ENCODE peak calls at places on chromosomes 13 and 19, in six cellular contexts. One of them, this sample, is unnamed.

GRCh38 chr13:49185264-49185663 is 34.9 kb upstream of the MLNR start:
- DNase-seq in HepG2: no peak
- DNase-seq in A549: peak
- DNase-seq in IMR-90: peak
- DNase-seq in K562: no peak
- DNase-seq in SK-N-SH: no peak
- DNase-seq in this sample: no peak

GRCh38 chr13:95479706-95480105 is 72.8 kb upstream of the CLDN10 start:
- DNase-seq in HepG2: no peak
- DNase-seq in A549: no peak
- DNase-seq in IMR-90: no peak
- DNase-seq in K562: no peak
- DNase-seq in SK-N-SH: no peak
- DNase-seq in this sample: no peak

GRCh38 chr19:55550321-55550650 is 4.9 kb upstream of the SBK3 start:
- DNase-seq in HepG2: no peak
- DNase-seq in A549: no peak
- DNase-seq in IMR-90: no peak
- DNase-seq in K562: no peak
- DNase-seq in SK-N-SH: no peak
- DNase-seq in this sample: no peak

GRCh38 chr13:36059366-36059765 is 71.8 kb downstream of the DCLK1 start:
- DNase-seq in HepG2: no peak
- DNase-seq in A549: no peak
- DNase-seq in IMR-90: no peak
- DNase-seq in K562: no peak
- DNase-seq in SK-N-SH: no peak
- DNase-seq in this sample: no peak

GRCh38 chr13:58955546-58956385 is 1208.0 kb downstream of the DIAPH3 start:
- DNase-seq in HepG2: no peak
- DNase-seq in A549: no peak
- DNase-seq in IMR-90: no peak
- DNase-seq in K562: no peak
- DNase-seq in SK-N-SH: no peak
- DNase-seq in this sample: no peak

GRCh38 chr19:11984986-11985385 is 20.1 kb downstream of the ZNF763 start:
- DNase-seq in HepG2: peak
- DNase-seq in A549: no peak
- DNase-seq in IMR-90: no peak
- DNase-seq in K562: peak
- DNase-seq in SK-N-SH: peak
- DNase-seq in this sample: no peak

GRCh38 chr13:73870036-73870741 is 264.0 kb downstream of the KLF12 start:
- DNase-seq in HepG2: no peak
- DNase-seq in A549: no peak
- DNase-seq in IMR-90: peak
- DNase-seq in K562: no peak
- DNase-seq in SK-N-SH: no peak
- DNase-seq in this sample: no peak

GRCh38 chr13:68897331-68897730 is 1210.3 kb upstream of the ATXN8OS start:
- DNase-seq in HepG2: no peak
- DNase-seq in A549: no peak
- DNase-seq in IMR-90: no peak
- DNase-seq in K562: no peak
- DNase-seq in SK-N-SH: no peak
- DNase-seq in this sample: no peak

GRCh38 chr13:23558675-23559536 is 11.3 kb upstream of the TNFRSF19 start:
- DNase-seq in HepG2: peak
- DNase-seq in A549: peak
- DNase-seq in IMR-90: peak
- DNase-seq in K562: no peak
- DNase-seq in SK-N-SH: peak
- DNase-seq in this sample: peak

GRCh38 chr13:24618219-24618955 is 61.8 kb upstream of the ATP12A start:
- DNase-seq in HepG2: no peak
- DNase-seq in A549: no peak
- DNase-seq in IMR-90: no peak
- DNase-seq in K562: no peak
- DNase-seq in SK-N-SH: no peak
- DNase-seq in this sample: no peak

GRCh38 chr13:37011002-37011401 is 10.4 kb downstream of the EXOSC8 start:
- DNase-seq in HepG2: no peak
- DNase-seq in A549: no peak
- DNase-seq in IMR-90: peak
- DNase-seq in K562: no peak
- DNase-seq in SK-N-SH: no peak
- DNase-seq in this sample: no peak

GRCh38 chr19:18781885-18782527 is 9.1 kb downstream of the COMP start:
- DNase-seq in HepG2: no peak
- DNase-seq in A549: no peak
- DNase-seq in IMR-90: no peak
- DNase-seq in K562: no peak
- DNase-seq in SK-N-SH: no peak
- DNase-seq in this sample: no peak

GRCh38 chr13:113205428-113205931 is 3.0 kb downstream of the PCID2 start:
- DNase-seq in HepG2: no peak
- DNase-seq in A549: no peak
- DNase-seq in IMR-90: peak
- DNase-seq in K562: no peak
- DNase-seq in SK-N-SH: no peak
- DNase-seq in this sample: no peak

GRCh38 chr19:5048727-5049553 is 80.0 kb downstream of the KDM4B start:
- DNase-seq in HepG2: no peak
- DNase-seq in A549: peak
- DNase-seq in IMR-90: peak
- DNase-seq in K562: no peak
- DNase-seq in SK-N-SH: peak
- DNase-seq in this sample: no peak

GRCh38 chr13:92575782-92576181 is 650.8 kb upstream of the GPC6 start:
- DNase-seq in HepG2: no peak
- DNase-seq in A549: no peak
- DNase-seq in IMR-90: no peak
- DNase-seq in K562: no peak
- DNase-seq in SK-N-SH: no peak
- DNase-seq in this sample: no peak

GRCh38 chr19:19529783-19530422 is 1.2 kb downstream of the YJEFN3 start:
- DNase-seq in HepG2: no peak
- DNase-seq in A549: no peak
- DNase-seq in IMR-90: no peak
- DNase-seq in K562: no peak
- DNase-seq in SK-N-SH: no peak
- DNase-seq in this sample: no peak

GRCh38 chr19:5166262-5166661 is 174.3 kb downstream of the PTPRS start:
- DNase-seq in HepG2: peak
- DNase-seq in A549: peak
- DNase-seq in IMR-90: peak
- DNase-seq in K562: no peak
- DNase-seq in SK-N-SH: no peak
- DNase-seq in this sample: no peak

GRCh38 chr13:44884076-44884729 is 105.1 kb downstream of the NUFIP1 start:
- DNase-seq in HepG2: no peak
- DNase-seq in A549: no peak
- DNase-seq in IMR-90: peak
- DNase-seq in K562: no peak
- DNase-seq in SK-N-SH: no peak
- DNase-seq in this sample: no peak

GRCh38 chr13:24220086-24220703 is 59.7 kb downstream of the SPATA13 start:
- DNase-seq in HepG2: peak
- DNase-seq in A549: peak
- DNase-seq in IMR-90: peak
- DNase-seq in K562: peak
- DNase-seq in SK-N-SH: peak
- DNase-seq in this sample: peak

GRCh38 chr19:964761-965694 is 19.1 kb upstream of the WDR18 start:
- DNase-seq in HepG2: no peak
- DNase-seq in A549: peak
- DNase-seq in IMR-90: peak
- DNase-seq in K562: no peak
- DNase-seq in SK-N-SH: no peak
- DNase-seq in this sample: no peak

GRCh38 chr13:113949546-113949945 is 24.3 kb downstream of the C13orf46 start:
- DNase-seq in HepG2: no peak
- DNase-seq in A549: no peak
- DNase-seq in IMR-90: no peak
- DNase-seq in K562: no peak
- DNase-seq in SK-N-SH: no peak
- DNase-seq in this sample: no peak

GRCh38 chr13:33678084-33678483 is 139.9 kb upstream of the RFC3 start:
- DNase-seq in HepG2: no peak
- DNase-seq in A549: no peak
- DNase-seq in IMR-90: no peak
- DNase-seq in K562: peak
- DNase-seq in SK-N-SH: no peak
- DNase-seq in this sample: no peak

GRCh38 chr13:95115525-95115924 is 185.7 kb downstream of the ABCC4 start:
- DNase-seq in HepG2: no peak
- DNase-seq in A549: peak
- DNase-seq in IMR-90: no peak
- DNase-seq in K562: no peak
- DNase-seq in SK-N-SH: no peak
- DNase-seq in this sample: no peak

GRCh38 chr13:89465366-89465765 is 1794.2 kb downstream of the SLITRK5 start:
- DNase-seq in HepG2: no peak
- DNase-seq in A549: no peak
- DNase-seq in IMR-90: no peak
- DNase-seq in K562: no peak
- DNase-seq in SK-N-SH: no peak
- DNase-seq in this sample: peak

GRCh38 chr13:65597839-65598818 is 1632.0 kb downstream of the PCDH9 start:
- DNase-seq in HepG2: no peak
- DNase-seq in A549: peak
- DNase-seq in IMR-90: peak
- DNase-seq in K562: no peak
- DNase-seq in SK-N-SH: no peak
- DNase-seq in this sample: no peak

GRCh38 chr13:44755872-44756271 is 179.7 kb upstream of the TSC22D1 start:
- DNase-seq in HepG2: peak
- DNase-seq in A549: no peak
- DNase-seq in IMR-90: peak
- DNase-seq in K562: no peak
- DNase-seq in SK-N-SH: no peak
- DNase-seq in this sample: no peak

GRCh38 chr13:27857271-27857670 is 62.5 kb upstream of the PDX1 start:
- DNase-seq in HepG2: no peak
- DNase-seq in A549: no peak
- DNase-seq in IMR-90: no peak
- DNase-seq in K562: peak
- DNase-seq in SK-N-SH: no peak
- DNase-seq in this sample: no peak

GRCh38 chr13:49421391-49421790 is 22.5 kb downstream of the CAB39L start:
- DNase-seq in HepG2: peak
- DNase-seq in A549: peak
- DNase-seq in IMR-90: no peak
- DNase-seq in K562: peak
- DNase-seq in SK-N-SH: no peak
- DNase-seq in this sample: peak

GRCh38 chr19:21581646-21582045 is 76.2 kb downstream of the ZNF429 start:
- DNase-seq in HepG2: no peak
- DNase-seq in A549: no peak
- DNase-seq in IMR-90: no peak
- DNase-seq in K562: no peak
- DNase-seq in SK-N-SH: no peak
- DNase-seq in this sample: no peak
- TF ChIP-seq RAD21 in HepG2: no peak
- TF ChIP-seq RAD21 in A549: no peak
- TF ChIP-seq RAD21 in IMR-90: no peak
- TF ChIP-seq RAD21 in K562: no peak
- TF ChIP-seq RAD21 in SK-N-SH: no peak
- TF ChIP-seq RAD21 in this sample: no peak

DNA sequence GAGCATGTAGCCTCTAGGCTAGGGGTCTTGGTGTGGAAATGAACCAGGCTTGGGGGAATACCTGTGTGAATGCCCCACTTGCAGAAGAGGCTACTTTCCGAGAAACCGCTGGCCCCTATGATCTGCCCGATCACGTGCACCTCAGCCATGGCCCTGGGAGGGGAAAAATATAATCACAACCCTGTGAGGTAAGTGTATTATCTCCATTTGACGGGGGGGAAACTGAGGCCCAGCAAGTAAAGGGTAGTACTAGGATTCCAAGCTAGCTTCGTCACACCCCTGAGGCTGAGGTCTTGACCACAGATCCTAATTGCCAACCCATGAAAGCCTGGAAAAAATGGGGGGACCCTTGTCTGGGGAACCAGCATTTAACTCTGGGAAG is 587 bp downstream of the B9D2 start:
- DNase-seq in HepG2: no peak
- DNase-seq in A549: no peak
- DNase-seq in IMR-90: no peak
- DNase-seq in K562: no peak
- DNase-seq in SK-N-SH: no peak
- DNase-seq in this sample: no peak
- TF ChIP-seq RAD21 in HepG2: no peak
- TF ChIP-seq RAD21 in A549: no peak
- TF ChIP-seq RAD21 in IMR-90: no peak
- TF ChIP-seq RAD21 in K562: no peak
- TF ChIP-seq RAD21 in SK-N-SH: no peak
- TF ChIP-seq RAD21 in this sample: no peak

GRCh38 chr19:44356383-44357111 is at the start of gene ZNF112:
- DNase-seq in HepG2: peak
- DNase-seq in A549: peak
- DNase-seq in IMR-90: peak
- DNase-seq in K562: peak
- DNase-seq in SK-N-SH: peak
- DNase-seq in this sample: peak
- TF ChIP-seq RAD21 in HepG2: no peak
- TF ChIP-seq RAD21 in A549: no peak
- TF ChIP-seq RAD21 in IMR-90: no peak
- TF ChIP-seq RAD21 in K562: no peak
- TF ChIP-seq RAD21 in SK-N-SH: no peak
- TF ChIP-seq RAD21 in this sample: no peak

DNA sequence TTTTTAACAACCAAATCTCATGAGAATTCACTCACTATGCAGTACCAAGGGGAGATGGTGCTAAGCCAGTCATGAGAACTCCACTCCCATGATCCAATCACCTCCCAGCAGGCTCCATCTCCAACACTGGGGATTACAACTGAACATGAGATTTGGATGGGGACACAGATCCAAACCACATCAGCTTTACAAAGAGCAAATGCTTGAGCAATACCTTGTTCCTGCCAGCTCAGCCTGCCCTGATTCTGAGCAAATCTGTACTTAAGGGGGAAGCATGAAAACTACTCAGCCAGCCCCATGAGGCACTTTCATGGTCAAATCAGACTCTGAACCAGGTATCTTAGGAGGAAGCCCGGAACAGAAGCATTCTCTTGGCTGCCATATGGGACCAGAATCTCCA is 259.9 kb downstream of the TBC1D4 start:
- DNase-seq in HepG2: no peak
- DNase-seq in A549: no peak
- DNase-seq in IMR-90: peak
- DNase-seq in K562: no peak
- DNase-seq in SK-N-SH: no peak
- DNase-seq in this sample: no peak
- TF ChIP-seq RAD21 in HepG2: no peak
- TF ChIP-seq RAD21 in A549: no peak
- TF ChIP-seq RAD21 in IMR-90: no peak
- TF ChIP-seq RAD21 in K562: no peak
- TF ChIP-seq RAD21 in SK-N-SH: no peak
- TF ChIP-seq RAD21 in this sample: no peak

GRCh38 chr19:31882709-31883108 is 462.7 kb upstream of the ZNF507 start:
- DNase-seq in HepG2: no peak
- DNase-seq in A549: no peak
- DNase-seq in IMR-90: no peak
- DNase-seq in K562: no peak
- DNase-seq in SK-N-SH: no peak
- DNase-seq in this sample: no peak
- TF ChIP-seq RAD21 in HepG2: no peak
- TF ChIP-seq RAD21 in A549: no peak
- TF ChIP-seq RAD21 in IMR-90: no peak
- TF ChIP-seq RAD21 in K562: no peak
- TF ChIP-seq RAD21 in SK-N-SH: no peak
- TF ChIP-seq RAD21 in this sample: no peak